ENCODE peak calls at places on chromosome 13, in four cellular contexts. U, A, G and X are unnamed samples.

GRCh38 chr13:84137292-84137691 is 255.0 kb upstream of the SLITRK1 start:
- DNase-seq in U (no peak), A (no peak), G (no peak), X (no peak)

GRCh38 chr13:53844747-53845146 is 816.1 kb downstream of the OLFM4 start:
- DNase-seq in U (no peak), A (no peak), G (no peak), X (no peak)

GRCh38 chr13:98141938-98142426 is 912 bp upstream of the FARP1 start:
- DNase-seq in U (no peak), A (no peak), G (no peak), X (no peak)

GRCh38 chr13:27960362-27961226 is 8.5 kb downstream of the CDX2 start:
- DNase-seq in U (peak; percentile 78), A (peak; percentile 13), G (no peak), X (no peak)

GRCh38 chr13:98997738-98998641 is 20.1 kb upstream of the DOCK9 start:
- DNase-seq in U (peak; percentile 66), A (no peak), G (no peak), X (peak; percentile 94)

GRCh38 chr13:28650284-28650683 is 8.6 kb upstream of the POMP start:
- DNase-seq in U (no peak), A (peak; percentile 31), G (no peak), X (no peak)

GRCh38 chr13:80436571-80437169 is 95.7 kb upstream of the SPRY2 start:
- DNase-seq in U (no peak), A (peak; percentile 64), G (no peak), X (no peak)

GRCh38 chr13:98428256-98428966 is 148.5 kb downstream of the STK24 start:
- DNase-seq in U (no peak), A (no peak), G (no peak), X (no peak)

GRCh38 chr13:78228940-78229339 is 310.3 kb upstream of the EDNRB start:
- DNase-seq in U (no peak), A (peak; percentile 7), G (no peak), X (no peak)

GRCh38 chr13:99982741-99983400 is 1.3 kb downstream of the ZIC2 start:
- DNase-seq in U (no peak), A (no peak), G (no peak), X (no peak)

GRCh38 chr13:66887088-66887487 is 343.0 kb downstream of the PCDH9 start:
- DNase-seq in U (no peak), A (peak; percentile 59), G (no peak), X (no peak)

GRCh38 chr13:39556856-39557255 is 46.1 kb downstream of the LHFPL6 start:
- DNase-seq in U (no peak), A (no peak), G (no peak), X (no peak)

GRCh38 chr13:39557285-39557955 is 45.6 kb downstream of the LHFPL6 start:
- DNase-seq in U (no peak), A (no peak), G (no peak), X (no peak)

GRCh38 chr13:39561971-39562370 is 41.0 kb downstream of the LHFPL6 start:
- DNase-seq in U (peak; percentile 46), A (no peak), G (no peak), X (no peak)

GRCh38 chr13:39565036-39565949 is 37.7 kb downstream of the LHFPL6 start:
- DNase-seq in U (peak; percentile 82), A (peak; percentile 81), G (no peak), X (peak; percentile 92)

GRCh38 chr13:39559838-39560237 is 43.2 kb downstream of the LHFPL6 start:
- DNase-seq in U (no peak), A (no peak), G (no peak), X (no peak)
- H3K27ac ChIP-seq in U (no peak overlapping the region), A (no peak overlapping the region), G (no peak overlapping the region), X (no peak overlapping the region)

DNA sequence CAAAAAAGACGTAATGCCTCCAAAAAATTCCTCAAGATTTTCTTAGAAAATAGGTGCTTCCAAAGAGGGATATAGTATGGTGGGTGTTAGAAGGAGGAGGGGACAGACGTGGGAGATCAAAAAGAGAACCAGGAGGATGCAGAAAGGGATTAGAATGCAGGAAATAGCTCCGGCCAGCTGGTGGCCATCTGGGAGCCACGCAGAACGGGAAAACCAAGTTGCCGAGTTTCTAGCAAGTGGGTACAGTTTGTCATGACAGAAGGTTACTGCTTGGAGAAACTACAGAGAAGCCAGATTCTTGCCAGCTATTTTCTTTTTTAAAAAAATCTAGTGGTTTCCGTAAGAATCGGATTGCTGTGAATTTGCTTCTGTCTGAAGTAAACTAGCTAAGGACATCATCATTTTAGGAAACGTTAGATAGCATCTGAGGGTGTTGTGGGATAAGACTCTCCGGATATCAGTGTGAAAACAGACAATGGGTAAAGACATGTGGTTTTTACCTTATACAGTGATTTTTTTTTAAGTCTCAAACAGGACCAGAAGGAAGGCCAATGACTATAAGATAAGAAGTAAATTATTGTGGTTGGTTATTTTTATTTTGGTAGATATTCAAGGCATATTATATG is 104.9 kb downstream of the HSPH1 start:
- DNase-seq in U (no peak), A (peak; percentile 47), G (no peak), X (no peak)
- TF ChIP-seq CTCF in U (no peak), A (peak; percentile 10), G (no peak), X (no peak)

DNA sequence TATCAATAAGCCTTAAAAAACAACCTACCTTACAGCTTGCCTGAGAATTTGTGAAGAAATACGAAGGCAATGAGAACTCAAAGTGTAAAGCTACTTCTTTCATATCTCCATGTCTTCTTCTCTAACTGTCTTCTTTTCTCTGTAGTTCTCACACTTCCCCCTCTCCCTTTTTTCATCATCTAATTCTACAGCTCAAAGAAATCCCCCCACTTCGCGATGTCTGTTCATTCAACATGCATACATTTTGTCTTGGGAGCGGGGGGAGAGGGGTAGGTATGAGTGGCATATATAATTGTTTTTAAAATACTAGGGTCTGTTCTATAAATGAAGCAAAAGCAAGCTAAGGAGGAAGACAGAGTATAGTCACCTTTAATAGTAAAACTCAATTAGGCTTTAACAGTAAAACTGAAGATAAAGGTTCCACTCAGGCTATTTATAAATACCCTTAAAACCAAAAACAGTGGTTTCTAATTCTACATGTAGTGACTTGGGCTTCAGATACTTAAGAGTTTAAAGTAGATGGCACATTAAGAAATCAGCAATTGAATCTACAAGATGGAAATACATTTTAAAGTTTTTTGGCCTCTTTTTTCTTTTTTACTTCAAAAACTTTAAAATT is 106.9 kb downstream of the KLF12 start:
- DNase-seq in U (no peak), A (no peak), G (no peak), X (no peak)
- H3K27ac ChIP-seq in U (no peak overlapping the region), A (no peak overlapping the region), G (peak overlapping the region; percentile 66), X (no peak overlapping the region)

DNA sequence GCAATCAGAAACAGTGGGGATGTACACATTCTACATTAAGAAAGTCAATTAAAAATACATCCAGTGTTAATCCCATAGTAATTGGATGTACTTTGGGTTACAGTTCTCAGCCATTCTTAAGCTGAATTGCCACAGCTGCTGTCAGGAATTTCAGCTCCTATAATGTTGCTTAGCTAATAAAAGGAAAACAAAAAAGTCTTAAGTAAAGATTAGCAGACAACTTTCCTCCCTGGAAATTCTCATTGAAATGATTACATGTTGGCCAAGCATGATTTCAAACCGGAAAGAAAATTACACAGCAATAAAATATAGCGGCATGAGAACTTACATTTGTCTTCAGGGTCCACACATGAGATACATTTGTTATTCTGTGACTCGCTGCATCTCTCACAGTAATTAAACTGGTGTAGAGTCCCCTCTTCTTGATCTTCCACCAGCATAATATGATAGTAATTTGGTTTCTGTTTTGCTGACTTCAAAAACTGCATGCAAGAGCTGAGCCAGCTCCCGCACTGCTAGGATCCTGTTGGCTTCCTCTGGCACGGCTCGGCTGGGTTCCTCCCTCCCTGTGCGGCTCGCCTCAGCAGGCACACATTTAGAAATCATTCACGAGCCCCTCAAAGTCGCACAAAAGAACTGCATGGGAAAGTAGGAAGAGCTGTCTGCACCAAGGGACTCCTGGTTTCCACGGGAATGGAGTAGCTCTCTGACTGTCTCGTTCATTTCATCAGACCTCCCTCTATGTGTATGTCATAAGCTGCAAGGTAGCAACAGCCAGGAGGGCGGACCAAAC is at the start of gene HTR2A:
- DNase-seq in U (peak; percentile 18), A (peak; percentile 48), G (no peak), X (no peak)
- TF ChIP-seq CTCF in U (no peak), A (no peak), G (no peak), X (no peak)

GRCh38 chr13:43784491-43784890 is 2.3 kb downstream of the ENOX1 start:
- DNase-seq in U (no peak), A (no peak), G (no peak), X (no peak)

GRCh38 chr13:43785166-43785680 is 1.5 kb downstream of the ENOX1 start:
- DNase-seq in U (no peak), A (no peak), G (no peak), X (no peak)

GRCh38 chr13:43786472-43786765 is 353 bp downstream of the ENOX1 start:
- DNase-seq in U (no peak), A (no peak), G (no peak), X (no peak)

GRCh38 chr13:43786766-43787517 is at the start of gene ENOX1:
- DNase-seq in U (peak; percentile 47), A (peak; percentile 84), G (no peak), X (no peak)

GRCh38 chr13:43785681-43786471 is 896 bp downstream of the ENOX1 start:
- DNase-seq in U (peak; percentile 48), A (peak; percentile 77), G (no peak), X (peak; percentile 66)
- H3K27ac ChIP-seq in U (no peak overlapping the region), A (no peak overlapping the region), G (no peak overlapping the region), X (no peak overlapping the region)